ENCODE peak calls at places on chromosome 13, in nine cellular contexts. R is choroid plexus epithelial cell, F is neural progenitor cell, L is GM13977, X is glutamatergic neuron, K is tibial nerve, C is left ventricle myocardium inferior, V is HL-60, U is AG04450. H is an unnamed sample.
A peak's percentile ranks its signal among the peaks of the same experiment; 100 is the strongest.

GRCh38 chr13:31824705-31825512 is 85.6 kb downstream of the RXFP2 start:
- DNase-seq in X (peak; percentile 26), F (no peak), K (no peak), L (peak; percentile 15), C (no peak), U (no peak), R (peak; percentile 69), V (peak; percentile 41), H (no peak)

GRCh38 chr13:32427852-32428580 is at the start of gene N4BP2L1:
- DNase-seq in U (no peak), C (peak; percentile 64), V (peak; percentile 55), F (peak; percentile 25), X (peak; percentile 27), R (peak; percentile 44), L (peak; percentile 89), K (peak; percentile 80), H (peak; percentile 47)

GRCh38 chr13:112888238-112889111 is 80.5 kb upstream of the MCF2L start:
- DNase-seq in V (no peak), K (no peak), L (no peak), F (no peak), R (no peak), C (no peak), X (peak; percentile 19), U (no peak), H (no peak)

GRCh38 chr13:113836917-113837553 is 26.8 kb downstream of the GAS6 start:
- DNase-seq in V (no peak), K (peak; percentile 75), F (no peak), L (peak; percentile 46), C (peak; percentile 76), U (peak; percentile 62), R (peak; percentile 93), X (peak; percentile 21), H (no peak)

GRCh38 chr13:112576191-112576590 is 11.8 kb downstream of the TUBGCP3 start:
- DNase-seq in U (no peak), L (no peak), X (no peak), C (no peak), F (no peak), K (no peak), V (no peak), R (no peak), H (no peak)

GRCh38 chr13:32911506-32911905 is 104.7 kb upstream of the KL start:
- DNase-seq in K (no peak), X (no peak), U (no peak), F (peak; percentile 54), C (no peak), R (peak; percentile 88), V (peak; percentile 71), L (peak; percentile 65), H (no peak)

GRCh38 chr13:32254916-32255743 is 60.0 kb downstream of the ZAR1L start:
- DNase-seq in V (no peak), F (no peak), U (no peak), K (no peak), L (no peak), X (no peak), C (no peak), R (no peak), H (no peak)

GRCh38 chr13:67120872-67121531 is 109.1 kb downstream of the PCDH9 start:
- DNase-seq in V (no peak), C (no peak), R (peak; percentile 50), K (no peak), U (peak; percentile 16), F (no peak), X (no peak), L (no peak), H (no peak)

GRCh38 chr13:104132849-104133248 is 1066.6 kb upstream of the SLC10A2 start:
- DNase-seq in C (no peak), V (no peak), L (no peak), F (peak; percentile 3), K (no peak), X (no peak), R (no peak), U (no peak), H (no peak)

GRCh38 chr13:97856001-97856675 is 97.3 kb upstream of the IPO5 start:
- DNase-seq in L (no peak), X (peak; percentile 41), F (peak; percentile 76), C (peak; percentile 34), U (no peak), R (peak; percentile 82), K (peak; percentile 34), V (no peak), H (no peak)

GRCh38 chr13:73754727-73755292 is 379.4 kb downstream of the KLF12 start:
- DNase-seq in U (peak; percentile 32), V (peak; percentile 25), F (peak; percentile 64), K (peak; percentile 79), X (no peak), L (peak; percentile 15), R (peak; percentile 86), C (no peak), H (no peak)

GRCh38 chr13:111902726-111903125 is 164.2 kb upstream of the SOX1 start:
- DNase-seq in U (no peak), K (no peak), V (no peak), F (no peak), X (no peak), L (no peak), R (no peak), C (no peak), H (no peak)

GRCh38 chr13:75762066-75762937 is 126.2 kb downstream of the LMO7 start:
- DNase-seq in V (no peak), C (no peak), R (peak; percentile 58), X (no peak), K (no peak), F (no peak), U (no peak), L (peak; percentile 30), H (no peak)

GRCh38 chr13:77093735-77094134 is 66.8 kb upstream of the FBXL3 start:
- DNase-seq in X (no peak), V (no peak), C (no peak), F (no peak), K (no peak), R (no peak), L (no peak), U (no peak), H (no peak)

GRCh38 chr13:37608750-37609339 is 10.3 kb upstream of the POSTN start:
- DNase-seq in V (no peak), F (no peak), U (no peak), R (peak; percentile 44), L (no peak), K (no peak), C (no peak), X (no peak), H (no peak)
- TF ChIP-seq CTCF in V (peak; percentile 10), F (peak; percentile 46), U (peak; percentile 58), R (peak; percentile 57), L (peak; percentile 39), K (no peak), C (peak; percentile 52), X (peak; percentile 65), H (no peak)

GRCh38 chr13:43785681-43786471 is 896 bp downstream of the ENOX1 start:
- DNase-seq in L (peak; percentile 53), U (peak; percentile 18), K (peak; percentile 64), V (no peak), R (peak; percentile 78), X (peak; percentile 81), F (peak; percentile 77), C (peak; percentile 87), H (peak; percentile 58)

GRCh38 chr13:43786472-43786765 is 353 bp downstream of the ENOX1 start:
- DNase-seq in C (no peak), X (no peak), K (no peak), F (no peak), V (no peak), U (no peak), R (no peak), L (no peak), H (no peak)

GRCh38 chr13:43787998-43788397 is 1.2 kb upstream of the ENOX1 start:
- DNase-seq in R (peak; percentile 78), L (peak; percentile 12), C (no peak), U (no peak), X (peak; percentile 30), F (peak; percentile 42), V (no peak), K (peak; percentile 16), H (no peak)

GRCh38 chr13:43787518-43787891 is 733 bp upstream of the ENOX1 start:
- DNase-seq in K (no peak), C (no peak), U (no peak), X (no peak), R (peak; percentile 13), L (no peak), V (no peak), F (peak; percentile 13), H (no peak)

GRCh38 chr13:43786766-43787517 is at the start of gene ENOX1:
- DNase-seq in F (peak; percentile 88), U (peak; percentile 49), K (no peak), X (peak; percentile 82), C (peak; percentile 77), L (peak; percentile 74), R (peak; percentile 75), V (peak; percentile 33), H (peak; percentile 29)
- TF ChIP-seq CTCF in F (peak; percentile 25), U (peak; percentile 17), K (peak; percentile 16), X (peak; percentile 17), C (peak; percentile 47), L (peak; percentile 13), R (no peak), V (no peak), H (no peak)

DNA sequence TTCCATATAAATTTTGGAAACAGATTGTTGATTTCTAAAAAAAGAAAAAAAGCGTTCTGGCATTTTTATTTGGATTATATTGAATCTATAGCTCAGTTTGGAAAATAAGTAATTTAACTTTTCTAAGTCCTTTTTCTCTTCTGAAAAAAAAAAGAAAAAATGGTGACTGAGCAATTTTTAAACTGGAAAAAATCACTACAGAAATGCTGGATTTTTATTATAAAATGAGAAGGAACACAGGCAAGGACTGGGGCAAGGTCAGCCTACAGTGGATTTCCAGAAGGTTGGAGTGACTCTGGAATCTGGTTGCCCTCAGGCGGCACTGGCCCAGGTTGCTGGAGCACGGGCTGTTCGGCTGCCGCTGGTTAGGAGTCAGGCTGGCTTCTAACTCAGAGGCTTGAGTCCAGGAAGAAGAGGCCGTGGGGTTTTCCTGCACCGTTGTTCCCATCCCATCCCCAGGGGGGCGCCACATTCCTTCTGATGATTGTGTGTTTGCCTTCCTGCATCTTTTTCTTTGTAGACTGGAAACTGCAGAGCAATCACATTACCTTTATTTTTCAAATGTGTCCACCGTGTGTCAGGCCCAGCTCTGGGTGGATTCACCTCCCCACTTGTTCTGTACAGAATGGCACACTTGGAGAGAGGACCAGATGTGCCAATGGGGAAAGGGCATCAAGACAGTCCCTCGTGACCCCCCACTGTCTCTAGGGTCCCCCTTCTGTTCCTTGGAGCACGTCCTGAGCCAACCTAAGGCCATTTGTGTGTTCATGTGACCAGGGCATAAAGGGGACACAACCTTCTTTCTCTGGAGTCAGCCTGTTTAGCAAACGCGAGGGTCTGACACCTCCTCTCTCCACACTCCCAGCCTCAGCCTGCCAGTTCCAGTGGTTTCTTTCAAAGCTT is 44.5 kb upstream of the GTF3A start:
- DNase-seq in R (peak; percentile 54), V (peak; percentile 77), C (peak; percentile 36), F (peak; percentile 83), X (peak; percentile 86), U (no peak), L (peak; percentile 72), K (peak; percentile 49), H (no peak)
- TF ChIP-seq CTCF in R (peak; percentile 65), V (peak; percentile 46), C (peak; percentile 58), F (peak; percentile 87), X (peak; percentile 77), U (peak; percentile 55), L (peak; percentile 53), K (peak; percentile 31), H (no peak)

DNA sequence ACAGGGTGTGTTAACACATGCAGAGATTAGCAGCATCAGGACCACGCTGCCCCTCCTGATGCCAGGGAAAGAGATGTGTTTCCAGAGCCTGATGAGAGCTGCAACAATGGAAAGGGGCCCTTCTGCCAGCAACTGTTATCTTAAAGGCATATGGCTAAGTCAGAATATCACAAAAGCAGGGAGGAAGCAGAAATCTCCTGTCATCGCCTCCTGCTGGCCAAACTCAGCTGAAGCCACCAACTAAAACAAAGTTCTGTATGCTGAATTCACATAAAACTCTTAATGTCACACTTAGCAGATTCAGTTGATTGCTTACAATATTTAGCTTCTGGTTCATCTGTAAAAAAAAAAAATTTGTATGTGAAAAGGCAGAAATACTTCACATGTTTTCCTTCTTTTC is 178.2 kb downstream of the GPC5 start:
- DNase-seq in F (peak; percentile 53), K (no peak), C (no peak), U (no peak), V (peak; percentile 10), R (no peak), X (peak; percentile 42), L (no peak), H (no peak)
- TF ChIP-seq CTCF in F (peak; percentile 71), K (no peak), C (no peak), U (no peak), V (peak; percentile 24), R (peak; percentile 24), X (peak; percentile 65), L (peak; percentile 41), H (no peak)

H was measured in omental fat pad.